ENCODE peak calls at places on chromosomes 4 and X, in four cellular contexts. W is psoas muscle, S is neuronal stem cell, F is cardiac muscle cell. J is an unnamed sample. For H3K4me1, the result is how much of the 10 kb centered on the place peaks cover.

GRCh38 chr4:76197971-76198410 is 15.6 kb downstream of the SCARB2 start:
- DNase-seq in W (peak), S (no peak), F (no peak), J (peak)

GRCh38 chrX:17174671-17175070 is 200.3 kb upstream of the NHS start:
- DNase-seq in W (peak), S (no peak), F (no peak), J (no peak)

GRCh38 chr4:8652181-8653078 is 59.9 kb downstream of the CPZ start:
- DNase-seq in W (no peak), S (no peak), F (no peak), J (no peak)

GRCh38 chrX:115563633-115564182 is 2.7 kb downstream of the PLS3 start:
- DNase-seq in W (no peak), S (no peak), F (no peak), J (no peak)

GRCh38 chr4:122583906-122584305 is 37.0 kb downstream of the IL21 start:
- DNase-seq in W (no peak), S (no peak), F (no peak), J (no peak)

GRCh38 chr4:3342182-3342854 is 49.5 kb downstream of the RGS12 start:
- DNase-seq in W (no peak), S (no peak), F (no peak), J (no peak)

GRCh38 chr4:177367336-177367735 is 57.7 kb downstream of the NEIL3 start:
- DNase-seq in W (no peak), S (no peak), F (no peak), J (no peak)

GRCh38 chrX:117973175-117974075 is 143.2 kb downstream of the KLHL13 start:
- DNase-seq in W (no peak), S (no peak), F (peak), J (peak)

GRCh38 chr4:142567620-142568451 is 278.3 kb downstream of the INPP4B start:
- DNase-seq in W (no peak), S (peak), F (no peak), J (no peak)

GRCh38 chr4:70908993-70909556 is 6.9 kb downstream of the MOB1B start:
- DNase-seq in W (no peak), S (no peak), F (no peak), J (no peak)

GRCh38 chr4:8381814-8382581 is 58.5 kb downstream of the ACOX3 start:
- DNase-seq in W (peak), S (no peak), F (no peak), J (no peak)

GRCh38 chr4:165360041-165360782 is 18.6 kb upstream of the CPE start:
- DNase-seq in W (no peak), S (no peak), F (no peak), J (no peak)

GRCh38 chr4:13262816-13263215 is 221.3 kb downstream of the RAB28 start:
- DNase-seq in W (no peak), S (no peak), F (no peak), J (no peak)

GRCh38 chr4:61831987-61832386 is 631.9 kb downstream of the ADGRL3 start:
- DNase-seq in W (no peak), S (no peak), F (no peak), J (peak)

GRCh38 chr4:4858527-4858926 is 938 bp upstream of the MSX1 start:
- DNase-seq in W (peak), S (no peak), F (no peak), J (no peak)

GRCh38 chrX:49760288-49760885 is 64.6 kb upstream of the PAGE1 start:
- DNase-seq in W (no peak), S (no peak), F (no peak), J (peak)

GRCh38 chr4:98603683-98604573 is 54.5 kb downstream of the TSPAN5 start:
- DNase-seq in W (no peak), S (no peak), F (no peak), J (peak)

GRCh38 chr4:182881928-182882327 is 35.3 kb downstream of the DCTD start:
- DNase-seq in W (no peak), S (no peak), F (no peak), J (no peak)

GRCh38 chr4:3199661-3200422 is 49.1 kb upstream of the MSANTD1 start:
- DNase-seq in W (peak), S (no peak), F (no peak), J (no peak)

GRCh38 chr4:76582074-76582816 is 147.2 kb downstream of the SHROOM3 start:
- DNase-seq in W (no peak), S (no peak), F (no peak), J (no peak)

DNA sequence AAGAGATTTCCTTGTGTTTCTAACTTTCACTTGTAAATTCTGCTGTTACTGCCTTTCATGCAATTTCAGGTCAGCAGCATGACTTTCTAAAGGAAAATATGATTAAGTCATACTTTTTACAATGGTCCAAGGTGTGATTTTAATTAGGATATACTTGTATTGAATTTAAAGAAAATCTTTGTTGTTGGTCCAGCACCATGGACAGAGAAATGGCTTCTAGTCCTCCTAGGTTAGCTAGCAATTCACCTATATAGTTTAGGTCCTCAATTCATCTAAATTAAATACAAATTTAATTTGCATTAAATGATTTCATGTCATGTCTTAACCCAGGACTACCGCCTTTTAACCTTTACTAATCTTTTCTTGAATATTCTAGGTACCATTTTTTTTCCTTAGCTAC is 304.9 kb upstream of the RPS6KA3 start:
- DNase-seq in W (no peak), S (no peak), F (peak), J (no peak)
- H3K4me1 ChIP-seq in W (under half), S (under half), F (under half), J (under half)

GRCh38 chrX:133988010-133988409 is 2.6 kb upstream of the GPC3 start:
- DNase-seq in W (no peak), S (no peak), F (no peak), J (peak)
- H3K4me1 ChIP-seq in W (under half), S (under half), F (under half), J (half or more)

GRCh38 chr4:168815373-168816345 is 194.4 kb downstream of the CBR4 start:
- DNase-seq in W (no peak), S (peak), F (peak), J (peak)

GRCh38 chr4:168812806-168813205 is 197.2 kb downstream of the CBR4 start:
- DNase-seq in W (no peak), S (no peak), F (no peak), J (no peak)

GRCh38 chr4:168805341-168805740 is 204.7 kb downstream of the CBR4 start:
- DNase-seq in W (no peak), S (no peak), F (no peak), J (no peak)

GRCh38 chr4:168811793-168812651 is 198.0 kb downstream of the CBR4 start:
- DNase-seq in W (no peak), S (no peak), F (no peak), J (no peak)

GRCh38 chr4:168811207-168811606 is 198.8 kb downstream of the CBR4 start:
- DNase-seq in W (no peak), S (no peak), F (no peak), J (no peak)
- H3K4me1 ChIP-seq in W (under half), S (under half), F (under half), J (under half)

DNA sequence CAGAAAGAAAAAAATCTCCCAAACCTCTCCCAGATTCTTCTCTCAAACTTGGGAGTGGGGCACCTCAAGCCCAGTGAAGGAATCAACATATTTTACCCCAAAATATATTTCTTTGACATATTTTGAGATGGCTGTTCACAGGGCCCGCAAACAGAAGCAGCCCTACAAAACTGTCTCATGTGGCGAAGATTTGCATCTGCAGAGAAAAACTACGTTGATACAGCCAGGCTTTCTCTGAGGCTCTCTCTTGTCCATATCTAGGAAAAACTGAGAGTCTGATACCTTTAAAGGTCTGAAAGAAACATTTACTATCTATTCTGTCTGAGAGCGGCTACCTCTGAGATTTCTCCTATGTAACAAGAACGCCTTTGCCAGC is 23.3 kb upstream of the TMSB4X start:
- DNase-seq in W (no peak), S (no peak), F (no peak), J (no peak)
- H3K4me1 ChIP-seq in W (under half), S (under half), F (under half), J (under half)

GRCh38 chr4:94490437-94490836 is 38.7 kb downstream of the PDLIM5 start:
- DNase-seq in W (no peak), S (no peak), F (no peak), J (no peak)
- H3K4me1 ChIP-seq in W (half or more), S (under half), F (under half), J (under half)

DNA sequence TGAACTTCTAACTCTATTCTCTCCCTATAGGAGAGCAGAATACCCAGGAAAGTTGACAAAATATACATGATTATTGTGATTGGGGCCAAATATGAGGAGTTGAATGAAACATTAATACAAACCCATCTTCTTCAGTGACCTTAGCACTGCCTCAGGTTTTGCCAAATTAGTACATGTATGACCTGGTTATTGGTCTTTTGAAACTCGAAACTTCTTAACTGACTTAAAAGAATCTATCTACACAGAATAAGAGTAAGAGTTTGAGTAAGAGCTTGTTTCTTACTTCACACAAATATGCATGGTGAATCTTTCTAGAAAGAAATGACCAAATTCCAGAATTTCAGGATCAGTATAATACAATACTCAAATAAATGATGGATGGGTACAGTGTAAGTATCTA is 213.0 kb upstream of the GK2 start:
- DNase-seq in W (no peak), S (no peak), F (no peak), J (no peak)
- H3K4me1 ChIP-seq in W (under half), S (under half), F (under half), J (under half)

GRCh38 chr4:1246901-1247810 is 1.8 kb downstream of the CTBP1 start:
- DNase-seq in W (peak), S (no peak), F (peak), J (no peak)

GRCh38 chr4:1249148-1249730 is 309 bp upstream of the CTBP1 start:
- DNase-seq in W (peak), S (peak), F (peak), J (peak)

GRCh38 chr4:1247811-1248261 is 1.1 kb downstream of the CTBP1 start:
- DNase-seq in W (no peak), S (peak), F (peak), J (no peak)

GRCh38 chr4:1249731-1250526 is 999 bp upstream of the CTBP1 start:
- DNase-seq in W (peak), S (no peak), F (no peak), J (peak)

GRCh38 chr4:1248262-1249147 is at the start of gene CTBP1:
- DNase-seq in W (peak), S (peak), F (peak), J (peak)
- H3K4me1 ChIP-seq in W (half or more), S (under half), F (under half), J (under half)

GRCh38 chr4:73257995-73258667 is 467 bp downstream of the ANKRD17 start:
- DNase-seq in W (no peak), S (peak), F (peak), J (peak)
- H3K4me1 ChIP-seq in W (half or more), S (under half), F (under half), J (under half)

DNA sequence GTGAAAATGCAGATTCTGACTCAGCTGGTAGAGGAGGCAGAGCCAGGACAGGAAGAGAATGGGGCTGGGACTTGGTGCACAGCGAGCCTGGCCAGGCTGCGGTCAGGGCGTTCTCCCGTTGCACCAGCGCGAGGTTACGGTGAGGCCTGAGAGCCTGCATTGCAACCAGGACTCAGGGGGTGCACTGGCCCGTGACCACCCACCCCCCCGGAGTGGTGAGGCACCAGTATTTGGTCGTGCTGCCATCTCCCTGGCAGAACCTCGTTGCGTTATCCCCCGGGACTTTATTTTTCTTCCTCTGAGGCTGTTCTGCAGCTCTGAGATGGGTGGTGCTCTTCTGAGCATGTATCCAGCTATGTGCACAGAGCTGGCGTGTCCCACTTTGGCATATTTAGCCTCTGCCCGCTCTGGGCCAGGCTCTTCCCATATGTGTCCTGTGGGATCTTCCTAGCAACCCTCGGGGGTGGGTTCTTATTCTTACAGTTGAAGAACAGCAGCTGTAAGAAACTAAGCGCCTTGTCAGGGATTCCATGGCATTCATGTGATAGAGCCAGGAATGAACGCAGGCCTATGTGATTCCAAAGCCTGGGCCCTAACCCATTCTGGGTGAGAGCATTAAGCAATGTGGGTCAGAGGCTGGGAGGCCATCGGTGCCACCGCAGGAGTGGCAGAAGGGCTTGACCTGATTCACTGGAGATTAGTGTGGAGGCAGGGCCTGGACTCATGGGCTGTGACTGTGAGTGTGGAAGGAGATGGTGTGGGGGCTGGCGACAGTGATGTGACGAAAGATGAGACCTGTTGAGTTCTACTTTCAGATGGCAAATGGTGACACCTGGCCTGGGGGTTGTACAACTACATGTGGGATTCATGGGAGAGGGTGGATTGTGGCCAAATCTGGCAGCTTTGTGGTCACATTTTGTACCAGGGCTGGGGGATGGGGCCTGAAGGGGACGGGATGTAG is 3.1 kb downstream of the TADA2B start:
- DNase-seq in W (no peak), S (no peak), F (no peak), J (no peak)
- H3K4me1 ChIP-seq in W (half or more), S (under half), F (under half), J (under half)

GRCh38 chr4:26345541-26345940 is 24.7 kb downstream of the RBPJ start:
- DNase-seq in W (no peak), S (no peak), F (no peak), J (no peak)

GRCh38 chr4:26346203-26346620 is 25.4 kb downstream of the RBPJ start:
- DNase-seq in W (no peak), S (no peak), F (no peak), J (no peak)

GRCh38 chr4:26344901-26345300 is 24.1 kb downstream of the RBPJ start:
- DNase-seq in W (no peak), S (no peak), F (no peak), J (no peak)

GRCh38 chr4:26342328-26343040 is 21.7 kb downstream of the RBPJ start:
- DNase-seq in W (no peak), S (no peak), F (peak), J (peak)

DNA sequence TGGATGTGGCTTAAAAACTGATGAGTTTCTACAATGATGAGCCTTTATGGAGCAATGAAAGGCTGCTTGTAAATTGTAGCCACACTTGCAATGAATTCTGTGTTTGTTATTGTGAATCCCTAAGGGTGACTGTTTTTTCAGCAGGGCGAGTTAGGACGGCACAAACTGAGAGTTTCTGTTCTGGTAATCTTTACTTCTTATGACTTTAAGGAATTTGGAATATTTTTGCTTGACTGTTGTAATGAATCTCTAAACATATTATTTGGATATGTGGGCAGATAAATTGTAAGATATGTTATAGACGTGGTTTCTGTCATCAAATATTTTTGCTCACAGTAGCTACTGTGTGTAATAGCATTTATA is 22.2 kb downstream of the RBPJ start:
- DNase-seq in W (no peak), S (no peak), F (no peak), J (no peak)
- H3K4me1 ChIP-seq in W (under half), S (under half), F (under half), J (under half)

J was measured in HAP-1.